ENCODE peak calls at places on chromosome 3, in four cellular contexts. One of them, this sample, is unnamed. For H3K4me1, the result is how much of the 10 kb centered on the place peaks cover.

GRCh38 chr3:51622868-51623267 is 48.2 kb upstream of the TEX264 start:
- DNase-seq in IMR-90: peak
- DNase-seq in K562: no peak
- DNase-seq in GM12878: no peak
- DNase-seq in this sample: no peak

GRCh38 chr3:139302084-139302800 is 41.6 kb upstream of the MRPS22 start:
- DNase-seq in IMR-90: peak
- DNase-seq in K562: no peak
- DNase-seq in GM12878: no peak
- DNase-seq in this sample: no peak

GRCh38 chr3:177146646-177147045 is 50.6 kb downstream of the TBL1XR1 start:
- DNase-seq in GM12878: no peak
- DNase-seq in IMR-90: peak
- DNase-seq in K562: no peak
- DNase-seq in this sample: no peak

GRCh38 chr3:159766563-159767185 is 222.0 kb upstream of the IL12A start:
- DNase-seq in IMR-90: peak
- DNase-seq in GM12878: no peak
- DNase-seq in K562: peak
- DNase-seq in this sample: peak

GRCh38 chr3:17845026-17845425 is 102.6 kb upstream of the TBC1D5 start:
- DNase-seq in GM12878: no peak
- DNase-seq in K562: no peak
- DNase-seq in IMR-90: no peak
- DNase-seq in this sample: no peak

GRCh38 chr3:72234394-72234793 is 449.4 kb upstream of the PROK2 start:
- DNase-seq in K562: no peak
- DNase-seq in IMR-90: peak
- DNase-seq in GM12878: no peak
- DNase-seq in this sample: no peak

GRCh38 chr3:134846943-134847342 is 51.9 kb downstream of the EPHB1 start:
- DNase-seq in IMR-90: peak
- DNase-seq in GM12878: no peak
- DNase-seq in K562: no peak
- DNase-seq in this sample: peak

GRCh38 chr3:116630494-116630893 is 79.1 kb upstream of the TUSC7 start:
- DNase-seq in K562: no peak
- DNase-seq in GM12878: no peak
- DNase-seq in IMR-90: no peak
- DNase-seq in this sample: no peak

GRCh38 chr3:124491098-124491497 is 239.2 kb upstream of the UMPS start:
- DNase-seq in IMR-90: no peak
- DNase-seq in K562: no peak
- DNase-seq in GM12878: no peak
- DNase-seq in this sample: no peak

GRCh38 chr3:122105626-122106025 is 50.5 kb downstream of the CD86 start:
- DNase-seq in GM12878: no peak
- DNase-seq in IMR-90: peak
- DNase-seq in K562: no peak
- DNase-seq in this sample: no peak

GRCh38 chr3:176106380-176106779 is 1090.9 kb downstream of the TBL1XR1 start:
- DNase-seq in GM12878: no peak
- DNase-seq in IMR-90: peak
- DNase-seq in K562: no peak
- DNase-seq in this sample: no peak

GRCh38 chr3:142588708-142589107 is 7.5 kb upstream of the PLS1 start:
- DNase-seq in K562: no peak
- DNase-seq in IMR-90: no peak
- DNase-seq in GM12878: no peak
- DNase-seq in this sample: no peak

GRCh38 chr3:45917146-45917885 is 25.9 kb upstream of the CXCR6 start:
- DNase-seq in IMR-90: no peak
- DNase-seq in K562: no peak
- DNase-seq in GM12878: no peak
- DNase-seq in this sample: no peak

GRCh38 chr3:46907271-46907670 is 29.8 kb downstream of the PTH1R start:
- DNase-seq in K562: no peak
- DNase-seq in IMR-90: no peak
- DNase-seq in GM12878: no peak
- DNase-seq in this sample: no peak

GRCh38 chr3:59180006-59180405 is 130.2 kb upstream of the CFAP20DC start:
- DNase-seq in IMR-90: no peak
- DNase-seq in GM12878: no peak
- DNase-seq in K562: no peak
- DNase-seq in this sample: no peak

GRCh38 chr3:169112153-169112892 is 551.2 kb downstream of the MECOM start:
- DNase-seq in IMR-90: peak
- DNase-seq in GM12878: no peak
- DNase-seq in K562: no peak
- DNase-seq in this sample: peak
- H3K27ac ChIP-seq in IMR-90: peak
- H3K27ac ChIP-seq in GM12878: no peak
- H3K27ac ChIP-seq in K562: no peak
- H3K27ac ChIP-seq in this sample: peak

DNA sequence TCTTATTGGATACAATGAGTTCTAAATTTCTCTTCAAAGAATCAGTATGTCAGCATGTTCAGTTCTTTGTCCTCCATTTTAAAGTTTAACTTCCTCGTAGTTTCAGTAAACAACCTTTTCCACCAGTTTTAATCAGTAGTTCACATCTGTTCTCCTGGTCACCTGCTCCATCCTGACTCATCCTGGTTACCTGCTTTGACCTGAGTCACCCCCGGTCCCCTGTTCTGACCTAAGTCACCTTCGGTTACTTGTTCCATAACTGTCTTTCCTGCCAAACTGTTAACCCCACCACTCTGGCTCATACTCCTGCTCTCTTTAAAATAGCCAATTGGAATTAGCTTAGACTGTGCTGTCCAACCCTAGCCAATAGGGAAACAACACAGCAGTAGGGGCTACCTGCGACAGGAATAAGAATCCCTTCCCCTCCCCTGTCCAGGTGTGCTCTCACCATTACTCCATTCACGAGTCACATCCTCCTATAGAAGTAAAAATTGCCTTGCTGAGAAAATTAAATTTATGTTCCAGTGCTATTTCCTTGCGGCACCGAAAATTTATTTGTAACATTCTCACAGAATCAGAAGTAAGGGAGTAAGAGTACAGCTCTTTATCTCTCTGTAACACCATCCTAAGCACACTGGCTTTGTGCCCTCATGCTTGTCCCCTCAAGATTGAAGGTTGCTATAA is 23.8 kb downstream of the TRANK1 start:
- DNase-seq in K562: no peak
- DNase-seq in IMR-90: no peak
- DNase-seq in GM12878: no peak
- DNase-seq in this sample: no peak
- H3K4me1 ChIP-seq in K562: under half
- H3K4me1 ChIP-seq in IMR-90: under half
- H3K4me1 ChIP-seq in GM12878: under half
- H3K4me1 ChIP-seq in this sample: under half

DNA sequence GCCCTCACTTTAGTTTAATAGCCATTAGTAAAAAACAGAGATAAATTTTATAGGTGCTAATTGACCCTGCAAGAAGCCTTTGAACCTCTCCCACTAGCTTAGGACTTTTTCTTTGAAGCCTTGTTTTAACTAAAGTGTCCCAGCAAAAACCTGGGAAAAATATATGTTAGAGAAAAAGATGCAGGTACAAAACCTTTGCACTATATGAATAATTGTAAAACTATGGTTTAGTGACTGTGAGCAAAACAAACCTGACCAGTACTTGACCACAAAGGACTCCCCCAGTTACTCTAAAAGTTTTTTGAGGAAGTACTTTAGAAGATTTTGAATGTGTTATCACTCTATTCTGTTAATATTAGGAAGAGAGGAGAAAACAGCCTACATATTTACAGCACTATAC is 123.3 kb upstream of the TP63 start:
- DNase-seq in K562: no peak
- DNase-seq in GM12878: no peak
- DNase-seq in IMR-90: no peak
- DNase-seq in this sample: no peak
- TF ChIP-seq FOS in K562: no peak
- TF ChIP-seq FOS in GM12878: no peak
- TF ChIP-seq FOS in IMR-90: no peak
- TF ChIP-seq FOS in this sample: no peak

GRCh38 chr3:197311591-197311990 is 13.2 kb upstream of the DLG1 start:
- DNase-seq in IMR-90: peak
- DNase-seq in GM12878: no peak
- DNase-seq in K562: no peak
- DNase-seq in this sample: no peak
- H3K27ac ChIP-seq in IMR-90: no peak
- H3K27ac ChIP-seq in GM12878: no peak
- H3K27ac ChIP-seq in K562: no peak
- H3K27ac ChIP-seq in this sample: no peak

GRCh38 chr3:12460132-12460531 is 24.1 kb upstream of the TSEN2 start:
- DNase-seq in IMR-90: no peak
- DNase-seq in K562: no peak
- DNase-seq in GM12878: no peak
- DNase-seq in this sample: no peak

GRCh38 chr3:12462159-12462962 is 21.9 kb upstream of the TSEN2 start:
- DNase-seq in GM12878: no peak
- DNase-seq in IMR-90: no peak
- DNase-seq in K562: no peak
- DNase-seq in this sample: peak

GRCh38 chr3:12463686-12464085 is 20.6 kb upstream of the TSEN2 start:
- DNase-seq in IMR-90: no peak
- DNase-seq in K562: no peak
- DNase-seq in GM12878: no peak
- DNase-seq in this sample: no peak

GRCh38 chr3:12458901-12459300 is 25.4 kb upstream of the TSEN2 start:
- DNase-seq in K562: no peak
- DNase-seq in GM12878: no peak
- DNase-seq in IMR-90: no peak
- DNase-seq in this sample: no peak

GRCh38 chr3:12461097-12461649 is 23.1 kb upstream of the TSEN2 start:
- DNase-seq in GM12878: no peak
- DNase-seq in IMR-90: no peak
- DNase-seq in K562: no peak
- DNase-seq in this sample: no peak
- H3K4me1 ChIP-seq in GM12878: under half
- H3K4me1 ChIP-seq in IMR-90: under half
- H3K4me1 ChIP-seq in K562: under half
- H3K4me1 ChIP-seq in this sample: under half

GRCh38 chr3:100562224-100562857 is 47.1 kb upstream of the ADGRG7 start:
- DNase-seq in K562: no peak
- DNase-seq in IMR-90: no peak
- DNase-seq in GM12878: no peak
- DNase-seq in this sample: no peak
- TF ChIP-seq FOS in K562: no peak
- TF ChIP-seq FOS in IMR-90: no peak
- TF ChIP-seq FOS in GM12878: no peak
- TF ChIP-seq FOS in this sample: no peak

This sample was measured in endothelial cell of umbilical vein.